ENCODE peak calls at places on chromosome 3, in nine cellular contexts. One of them, this sample, is unnamed.

GRCh38 chr3:71069797-71070196 is 513.7 kb downstream of the FOXP1 start:
- DNase-seq in fibroblast of the aortic adventitia: peak; percentile 82
- DNase-seq in activated T-cell treated with anti-CD3 and anti-CD28 coated beads, Interleukin-2, amount 50 U/mL, for 72 hours: peak; percentile 76
- DNase-seq in astrocyte of the spinal cord: no peak
- DNase-seq in NCI-H510A treated with DMSO at 0.1 percent for 48 hours: peak; percentile 30
- DNase-seq in substantia nigra: no peak
- DNase-seq in ELR: peak; percentile 70
- DNase-seq in Daoy: peak; percentile 57
- DNase-seq in stimulated activated CD8-positive, alpha-beta memory T cell treated with anti-CD3 and anti-CD28 coated beads, Interleukin-15, amount 100 ng/mL, for 24 hours: no peak
- DNase-seq in this sample: peak; percentile 49

GRCh38 chr3:54960736-54961135 is 32.9 kb upstream of the LRTM1 start:
- DNase-seq in stimulated activated CD8-positive, alpha-beta memory T cell treated with anti-CD3 and anti-CD28 coated beads, Interleukin-15, amount 100 ng/mL, for 24 hours: no peak
- DNase-seq in astrocyte of the spinal cord: no peak
- DNase-seq in fibroblast of the aortic adventitia: no peak
- DNase-seq in ELR: no peak
- DNase-seq in substantia nigra: no peak
- DNase-seq in Daoy: no peak
- DNase-seq in NCI-H510A treated with DMSO at 0.1 percent for 48 hours: no peak
- DNase-seq in activated T-cell treated with anti-CD3 and anti-CD28 coated beads, Interleukin-2, amount 50 U/mL, for 72 hours: no peak
- DNase-seq in this sample: no peak

GRCh38 chr3:22986958-22987357 is 216.2 kb upstream of the UBE2E2 start:
- DNase-seq in Daoy: no peak
- DNase-seq in stimulated activated CD8-positive, alpha-beta memory T cell treated with anti-CD3 and anti-CD28 coated beads, Interleukin-15, amount 100 ng/mL, for 24 hours: no peak
- DNase-seq in substantia nigra: no peak
- DNase-seq in astrocyte of the spinal cord: no peak
- DNase-seq in activated T-cell treated with anti-CD3 and anti-CD28 coated beads, Interleukin-2, amount 50 U/mL, for 72 hours: no peak
- DNase-seq in NCI-H510A treated with DMSO at 0.1 percent for 48 hours: no peak
- DNase-seq in fibroblast of the aortic adventitia: no peak
- DNase-seq in ELR: no peak
- DNase-seq in this sample: no peak

GRCh38 chr3:50297896-50298725 is 1.1 kb downstream of the HYAL3 start:
- DNase-seq in ELR: peak; percentile 28
- DNase-seq in astrocyte of the spinal cord: no peak
- DNase-seq in fibroblast of the aortic adventitia: no peak
- DNase-seq in NCI-H510A treated with DMSO at 0.1 percent for 48 hours: no peak
- DNase-seq in activated T-cell treated with anti-CD3 and anti-CD28 coated beads, Interleukin-2, amount 50 U/mL, for 72 hours: no peak
- DNase-seq in Daoy: no peak
- DNase-seq in substantia nigra: no peak
- DNase-seq in stimulated activated CD8-positive, alpha-beta memory T cell treated with anti-CD3 and anti-CD28 coated beads, Interleukin-15, amount 100 ng/mL, for 24 hours: no peak
- DNase-seq in this sample: no peak

GRCh38 chr3:112734718-112735350 is 93.9 kb upstream of the CCDC80 start:
- DNase-seq in substantia nigra: no peak
- DNase-seq in NCI-H510A treated with DMSO at 0.1 percent for 48 hours: peak; percentile 11
- DNase-seq in stimulated activated CD8-positive, alpha-beta memory T cell treated with anti-CD3 and anti-CD28 coated beads, Interleukin-15, amount 100 ng/mL, for 24 hours: peak; percentile 31
- DNase-seq in ELR: peak; percentile 84
- DNase-seq in activated T-cell treated with anti-CD3 and anti-CD28 coated beads, Interleukin-2, amount 50 U/mL, for 72 hours: peak; percentile 65
- DNase-seq in fibroblast of the aortic adventitia: peak; percentile 96
- DNase-seq in Daoy: peak; percentile 78
- DNase-seq in astrocyte of the spinal cord: peak; percentile 75
- DNase-seq in this sample: peak; percentile 88

GRCh38 chr3:177150218-177150916 is 46.9 kb downstream of the TBL1XR1 start:
- DNase-seq in stimulated activated CD8-positive, alpha-beta memory T cell treated with anti-CD3 and anti-CD28 coated beads, Interleukin-15, amount 100 ng/mL, for 24 hours: no peak
- DNase-seq in activated T-cell treated with anti-CD3 and anti-CD28 coated beads, Interleukin-2, amount 50 U/mL, for 72 hours: no peak
- DNase-seq in astrocyte of the spinal cord: peak; percentile 20
- DNase-seq in fibroblast of the aortic adventitia: peak; percentile 41
- DNase-seq in Daoy: no peak
- DNase-seq in substantia nigra: no peak
- DNase-seq in NCI-H510A treated with DMSO at 0.1 percent for 48 hours: no peak
- DNase-seq in ELR: no peak
- DNase-seq in this sample: no peak

GRCh38 chr3:31361391-31362273 is 171.1 kb upstream of the STT3B start:
- DNase-seq in ELR: peak; percentile 86
- DNase-seq in astrocyte of the spinal cord: peak; percentile 77
- DNase-seq in NCI-H510A treated with DMSO at 0.1 percent for 48 hours: no peak
- DNase-seq in activated T-cell treated with anti-CD3 and anti-CD28 coated beads, Interleukin-2, amount 50 U/mL, for 72 hours: no peak
- DNase-seq in stimulated activated CD8-positive, alpha-beta memory T cell treated with anti-CD3 and anti-CD28 coated beads, Interleukin-15, amount 100 ng/mL, for 24 hours: no peak
- DNase-seq in fibroblast of the aortic adventitia: peak; percentile 70
- DNase-seq in Daoy: peak; percentile 9
- DNase-seq in substantia nigra: no peak
- DNase-seq in this sample: peak; percentile 93

GRCh38 chr3:49415931-49416601 is 3.8 kb downstream of the TCTA start:
- DNase-seq in stimulated activated CD8-positive, alpha-beta memory T cell treated with anti-CD3 and anti-CD28 coated beads, Interleukin-15, amount 100 ng/mL, for 24 hours: peak; percentile 18
- DNase-seq in ELR: no peak
- DNase-seq in substantia nigra: no peak
- DNase-seq in astrocyte of the spinal cord: no peak
- DNase-seq in Daoy: no peak
- DNase-seq in activated T-cell treated with anti-CD3 and anti-CD28 coated beads, Interleukin-2, amount 50 U/mL, for 72 hours: peak; percentile 81
- DNase-seq in fibroblast of the aortic adventitia: no peak
- DNase-seq in NCI-H510A treated with DMSO at 0.1 percent for 48 hours: no peak
- DNase-seq in this sample: peak; percentile 52

GRCh38 chr3:14548321-14548729 is 8.2 kb upstream of the GRIP2 start:
- DNase-seq in Daoy: peak; percentile 65
- DNase-seq in ELR: peak; percentile 63
- DNase-seq in NCI-H510A treated with DMSO at 0.1 percent for 48 hours: no peak
- DNase-seq in fibroblast of the aortic adventitia: peak; percentile 63
- DNase-seq in activated T-cell treated with anti-CD3 and anti-CD28 coated beads, Interleukin-2, amount 50 U/mL, for 72 hours: peak; percentile 45
- DNase-seq in stimulated activated CD8-positive, alpha-beta memory T cell treated with anti-CD3 and anti-CD28 coated beads, Interleukin-15, amount 100 ng/mL, for 24 hours: no peak
- DNase-seq in astrocyte of the spinal cord: peak; percentile 37
- DNase-seq in substantia nigra: no peak
- DNase-seq in this sample: peak; percentile 30

GRCh38 chr3:8745619-8746370 is 12.2 kb downstream of the CAV3 start:
- DNase-seq in ELR: no peak
- DNase-seq in astrocyte of the spinal cord: no peak
- DNase-seq in substantia nigra: no peak
- DNase-seq in activated T-cell treated with anti-CD3 and anti-CD28 coated beads, Interleukin-2, amount 50 U/mL, for 72 hours: no peak
- DNase-seq in stimulated activated CD8-positive, alpha-beta memory T cell treated with anti-CD3 and anti-CD28 coated beads, Interleukin-15, amount 100 ng/mL, for 24 hours: no peak
- DNase-seq in fibroblast of the aortic adventitia: no peak
- DNase-seq in NCI-H510A treated with DMSO at 0.1 percent for 48 hours: no peak
- DNase-seq in Daoy: no peak
- DNase-seq in this sample: no peak

GRCh38 chr3:58216496-58217197 is 5.9 kb upstream of the DNASE1L3 start:
- DNase-seq in ELR: peak; percentile 18
- DNase-seq in substantia nigra: no peak
- DNase-seq in NCI-H510A treated with DMSO at 0.1 percent for 48 hours: no peak
- DNase-seq in Daoy: no peak
- DNase-seq in activated T-cell treated with anti-CD3 and anti-CD28 coated beads, Interleukin-2, amount 50 U/mL, for 72 hours: no peak
- DNase-seq in stimulated activated CD8-positive, alpha-beta memory T cell treated with anti-CD3 and anti-CD28 coated beads, Interleukin-15, amount 100 ng/mL, for 24 hours: no peak
- DNase-seq in astrocyte of the spinal cord: no peak
- DNase-seq in fibroblast of the aortic adventitia: no peak
- DNase-seq in this sample: no peak

GRCh38 chr3:150074697-150075416 is 104.2 kb upstream of the PFN2 start:
- DNase-seq in substantia nigra: no peak
- DNase-seq in fibroblast of the aortic adventitia: no peak
- DNase-seq in astrocyte of the spinal cord: no peak
- DNase-seq in ELR: no peak
- DNase-seq in Daoy: no peak
- DNase-seq in NCI-H510A treated with DMSO at 0.1 percent for 48 hours: no peak
- DNase-seq in stimulated activated CD8-positive, alpha-beta memory T cell treated with anti-CD3 and anti-CD28 coated beads, Interleukin-15, amount 100 ng/mL, for 24 hours: no peak
- DNase-seq in activated T-cell treated with anti-CD3 and anti-CD28 coated beads, Interleukin-2, amount 50 U/mL, for 72 hours: no peak
- DNase-seq in this sample: no peak

GRCh38 chr3:14803101-14803980 is 15.4 kb upstream of the FGD5 start:
- DNase-seq in ELR: peak; percentile 31
- DNase-seq in stimulated activated CD8-positive, alpha-beta memory T cell treated with anti-CD3 and anti-CD28 coated beads, Interleukin-15, amount 100 ng/mL, for 24 hours: no peak
- DNase-seq in NCI-H510A treated with DMSO at 0.1 percent for 48 hours: no peak
- DNase-seq in substantia nigra: no peak
- DNase-seq in Daoy: peak; percentile 85
- DNase-seq in activated T-cell treated with anti-CD3 and anti-CD28 coated beads, Interleukin-2, amount 50 U/mL, for 72 hours: peak; percentile 37
- DNase-seq in astrocyte of the spinal cord: no peak
- DNase-seq in fibroblast of the aortic adventitia: peak; percentile 9
- DNase-seq in this sample: peak; percentile 31

This sample was measured in HT1080.